ENCODE peak calls at places on chromosomes 12 and 14, in eight cellular contexts. E is keratinocyte, F is uterus, Y is dorsolateral prefrontal cortex, I is transverse colon, C is left ventricle myocardium inferior, M is vagina, J is A549. U is an unnamed sample.

GRCh38 chr12:124152733-124153132 is 142.2 kb upstream of the RFLNA start:
- DNase-seq in M (no peak), I (no peak), C (no peak), F (no peak), J (no peak), E (no peak), Y (no peak), U (no peak)

GRCh38 chr12:62922539-62922938 is 12.4 kb downstream of the PPM1H start:
- DNase-seq in Y (no peak), F (no peak), E (no peak), I (no peak), C (no peak), J (no peak), M (no peak), U (no peak)

GRCh38 chr14:100289916-100290606 is 16.2 kb downstream of the SLC25A29 start:
- DNase-seq in C (no peak), J (no peak), I (peak), M (no peak), F (no peak), E (no peak), Y (no peak), U (peak)

GRCh38 chr12:4807116-4807783 is 87.0 kb downstream of the GALNT8 start:
- DNase-seq in M (no peak), C (no peak), Y (no peak), J (no peak), E (no peak), I (no peak), F (no peak), U (no peak)

GRCh38 chr12:62977419-62977818 is 42.5 kb upstream of the PPM1H start:
- DNase-seq in J (no peak), Y (no peak), I (peak), C (no peak), E (no peak), M (no peak), F (no peak), U (no peak)

GRCh38 chr14:64637735-64638473 is 66.3 kb upstream of the PLEKHG3 start:
- DNase-seq in E (no peak), M (no peak), C (no peak), J (no peak), I (no peak), F (no peak), Y (no peak), U (no peak)

GRCh38 chr14:58752280-58752679 is 114.5 kb downstream of the DACT1 start:
- DNase-seq in E (no peak), I (no peak), F (no peak), M (no peak), Y (no peak), J (no peak), C (no peak), U (no peak)

GRCh38 chr12:132373967-132374820 is 44.8 kb upstream of the GALNT9 start:
- DNase-seq in C (peak), E (no peak), Y (peak), I (no peak), J (no peak), M (no peak), F (no peak), U (peak)

GRCh38 chr12:113318900-113319628 is 15.8 kb downstream of the SLC8B1 start:
- DNase-seq in Y (no peak), F (no peak), E (no peak), J (no peak), I (no peak), C (no peak), M (no peak), U (no peak)

GRCh38 chr12:104006929-104007328 is 41.3 kb downstream of the TDG start:
- DNase-seq in Y (no peak), C (no peak), M (no peak), F (no peak), J (peak), E (peak), I (no peak), U (no peak)

GRCh38 chr12:46944104-46944503 is 118.3 kb upstream of the SLC38A4 start:
- DNase-seq in Y (no peak), C (no peak), E (no peak), M (no peak), J (no peak), I (no peak), F (no peak), U (no peak)

GRCh38 chr12:11730299-11731041 is 81.0 kb downstream of the ETV6 start:
- DNase-seq in Y (no peak), I (peak), C (no peak), M (no peak), J (no peak), F (no peak), E (no peak), U (no peak)

GRCh38 chr12:90902596-90902995 is 52.4 kb downstream of the CCER1 start:
- DNase-seq in E (no peak), C (no peak), J (no peak), I (no peak), Y (no peak), M (no peak), F (no peak), U (no peak)

GRCh38 chr12:11707535-11707934 is 58.1 kb downstream of the ETV6 start:
- DNase-seq in C (peak), E (no peak), F (no peak), Y (no peak), I (peak), M (no peak), J (no peak), U (no peak)

GRCh38 chr14:99099051-99099787 is 172.8 kb downstream of the BCL11B start:
- DNase-seq in M (peak), J (no peak), I (no peak), C (no peak), F (no peak), E (no peak), Y (no peak), U (no peak)

GRCh38 chr14:100321473-100322137 is 1.5 kb upstream of the SLC25A47 start:
- DNase-seq in J (no peak), M (no peak), I (no peak), F (no peak), C (no peak), Y (no peak), E (no peak), U (no peak)

GRCh38 chr12:106684497-106684896 is 90.0 kb upstream of the RIC8B start:
- DNase-seq in F (no peak), E (no peak), Y (no peak), M (no peak), J (no peak), C (no peak), I (no peak), U (no peak)

GRCh38 chr12:25699454-25699853 is 146.4 kb upstream of the LMNTD1 start:
- DNase-seq in C (no peak), F (no peak), E (no peak), M (no peak), I (no peak), Y (no peak), J (no peak), U (no peak)

GRCh38 chr12:114687802-114688201 is 3.8 kb upstream of the TBX3 start:
- DNase-seq in C (no peak), Y (no peak), F (no peak), E (no peak), J (no peak), M (no peak), I (no peak), U (no peak)

GRCh38 chr14:47539065-47539464 is 136.3 kb downstream of the MDGA2 start:
- DNase-seq in I (no peak), C (no peak), E (no peak), J (no peak), Y (peak), M (no peak), F (no peak), U (no peak)

GRCh38 chr14:58428011-58428807 is 690 bp downstream of the KIAA0586 start:
- DNase-seq in J (peak), E (no peak), Y (no peak), I (peak), C (no peak), M (no peak), F (no peak), U (no peak)

GRCh38 chr14:31785574-31785973 is 224.4 kb downstream of the NUBPL start:
- DNase-seq in J (no peak), Y (no peak), E (no peak), I (no peak), F (no peak), C (no peak), M (no peak), U (no peak)

GRCh38 chr12:91109148-91109564 is 2.1 kb downstream of the LUM start:
- DNase-seq in E (no peak), I (peak), F (peak), Y (no peak), C (peak), J (no peak), M (no peak), U (peak)

GRCh38 chr12:31309279-31309678 is 16.7 kb downstream of the SINHCAF start:
- DNase-seq in C (no peak), M (no peak), I (no peak), Y (no peak), J (no peak), E (no peak), F (no peak), U (no peak)

GRCh38 chr14:68386446-68386845 is 406.4 kb downstream of the ZFP36L1 start:
- DNase-seq in Y (no peak), F (no peak), C (no peak), E (no peak), I (no peak), M (no peak), J (no peak), U (no peak)

GRCh38 chr14:77033622-77034521 is 5.4 kb upstream of the IRF2BPL start:
- DNase-seq in E (no peak), I (peak), Y (peak), F (peak), J (peak), M (no peak), C (peak), U (peak)

DNA sequence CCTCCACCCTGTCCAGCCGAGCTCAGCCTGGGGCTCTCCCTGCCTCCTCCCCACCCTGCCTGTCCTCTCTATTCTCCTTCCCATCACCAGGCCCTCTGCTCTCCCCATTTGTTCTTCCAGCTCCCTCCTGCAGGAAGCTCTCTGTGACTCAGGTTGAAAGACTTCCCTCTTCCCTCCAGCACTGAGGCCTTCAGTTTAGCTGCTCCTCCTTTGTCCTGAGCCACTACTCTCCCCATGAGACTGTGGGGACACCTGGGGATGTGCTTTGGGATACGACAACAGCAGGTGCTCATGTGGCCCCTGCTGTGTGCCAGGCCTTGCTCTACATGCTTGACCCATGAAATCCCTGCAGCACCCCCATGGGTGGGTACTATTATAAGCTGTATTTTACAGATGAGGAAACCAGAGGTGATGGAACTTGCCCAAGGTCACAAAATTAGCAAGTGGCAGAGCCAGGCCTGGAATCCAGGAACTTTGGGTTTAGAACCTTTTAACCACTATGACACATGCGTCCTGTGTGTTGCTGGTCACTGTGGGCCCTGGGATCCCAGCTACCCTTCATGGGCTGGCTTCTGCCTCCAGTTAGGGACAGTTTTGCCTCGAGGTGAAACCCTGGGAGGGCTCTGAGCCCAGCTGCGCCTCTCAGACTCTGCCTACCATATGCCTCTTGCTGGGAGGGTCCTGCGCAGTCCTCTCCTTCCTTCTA is 5.5 kb downstream of the KRT80 start:
- DNase-seq in J (no peak), M (no peak), F (no peak), I (no peak), Y (no peak), E (no peak), C (no peak), U (no peak)
- H3K27ac ChIP-seq in J (peak), M (peak), F (no peak), I (no peak), Y (no peak), E (peak), C (no peak), U (no peak)

GRCh38 chr12:95549392-95550084 is 1.7 kb downstream of the USP44 start:
- DNase-seq in J (no peak), F (no peak), E (no peak), I (peak), Y (no peak), M (no peak), C (no peak), U (no peak)
- H3K4me3 ChIP-seq in J (peak), F (peak), E (no peak), I (peak), Y (peak), M (peak), C (peak), U (peak)

GRCh38 chr14:52399886-52400599 is 85.9 kb downstream of the PTGER2 start:
- DNase-seq in Y (no peak), M (no peak), C (no peak), I (peak), E (no peak), J (no peak), F (peak), U (no peak)
- TF ChIP-seq CTCF in Y (no peak), M (no peak), C (no peak), I (no peak), E (no peak), J (no peak), F (peak), U (peak)

GRCh38 chr14:22796087-22796707 is 19.0 kb downstream of the SLC7A7 start:
- DNase-seq in F (no peak), I (no peak), Y (no peak), M (no peak), C (no peak), E (no peak), J (no peak), U (no peak)
- H3K27ac ChIP-seq in F (no peak), I (no peak), Y (no peak), M (no peak), C (no peak), E (no peak), J (peak), U (no peak)

DNA sequence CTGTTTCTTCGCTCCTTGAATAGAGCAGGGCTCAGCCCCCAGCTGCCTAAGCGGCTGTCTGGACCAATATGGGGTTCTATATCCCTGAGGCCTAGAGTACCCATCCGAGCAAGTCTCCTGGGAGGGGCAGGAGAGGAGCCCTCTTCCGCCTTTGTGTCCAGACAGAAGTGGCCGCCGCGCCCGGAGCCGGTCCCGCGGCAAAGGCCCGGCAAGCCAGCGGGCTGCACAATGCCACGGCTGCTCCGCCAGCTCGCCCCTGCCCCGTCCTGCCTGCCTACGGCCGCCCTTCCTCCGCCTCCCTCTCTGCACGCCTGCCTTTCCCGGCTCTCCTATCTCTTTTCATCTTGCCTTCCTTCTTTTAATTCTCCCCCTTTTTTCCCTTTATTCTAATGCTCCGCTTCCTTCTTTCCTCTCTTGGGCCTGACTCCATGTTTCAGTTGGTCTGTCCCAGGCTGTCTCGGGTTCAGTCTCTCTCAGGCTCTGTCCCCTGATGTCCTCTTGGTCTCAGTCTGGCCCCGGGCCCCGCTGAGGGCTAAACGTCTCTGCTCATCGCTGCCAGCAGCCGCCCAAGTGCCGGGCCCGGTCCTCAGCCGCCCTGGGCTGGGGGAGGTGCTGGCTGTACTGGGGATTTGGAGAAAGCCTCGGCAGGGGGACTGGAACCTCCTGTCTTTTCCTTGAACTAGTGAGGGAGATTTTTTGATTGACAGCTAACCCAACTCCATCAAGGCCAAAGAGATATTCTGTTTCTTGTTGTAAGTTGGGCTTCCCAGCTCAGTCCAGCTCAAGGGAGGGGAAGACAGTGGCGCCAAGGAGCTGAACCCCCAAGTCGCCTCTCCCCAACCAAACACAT is 2.4 kb upstream of the HOXC9 start:
- DNase-seq in C (no peak), I (no peak), Y (no peak), J (no peak), E (no peak), F (no peak), M (no peak), U (no peak)
- H3K4me3 ChIP-seq in C (no peak), I (no peak), Y (no peak), J (no peak), E (peak), F (no peak), M (no peak), U (no peak)

GRCh38 chr12:59077153-59077930 is 157.0 kb upstream of the LRIG3 start:
- DNase-seq in I (peak), F (no peak), E (no peak), J (no peak), M (no peak), C (no peak), Y (no peak), U (no peak)

GRCh38 chr12:59075141-59075540 is 154.8 kb upstream of the LRIG3 start:
- DNase-seq in E (no peak), J (no peak), Y (no peak), F (no peak), C (no peak), M (no peak), I (no peak), U (no peak)

GRCh38 chr12:59078027-59078426 is 157.7 kb upstream of the LRIG3 start:
- DNase-seq in F (no peak), I (no peak), J (no peak), E (no peak), C (no peak), M (no peak), Y (no peak), U (no peak)

GRCh38 chr12:59076611-59077010 is 156.3 kb upstream of the LRIG3 start:
- DNase-seq in C (no peak), F (no peak), J (no peak), E (no peak), Y (no peak), M (no peak), I (no peak), U (no peak)

GRCh38 chr12:59075968-59076367 is 155.7 kb upstream of the LRIG3 start:
- DNase-seq in I (no peak), F (no peak), J (no peak), Y (no peak), M (no peak), C (no peak), E (no peak), U (no peak)
- TF ChIP-seq CTCF in I (no peak), F (no peak), J (no peak), Y (no peak), M (no peak), C (no peak), E (no peak), U (no peak)

GRCh38 chr12:93766802-93767523 is 89.8 kb downstream of the CRADD start:
- DNase-seq in C (no peak), Y (no peak), J (peak), I (peak), F (peak), M (no peak), E (no peak), U (no peak)
- H3K27ac ChIP-seq in C (peak), Y (no peak), J (peak), I (peak), F (peak), M (peak), E (no peak), U (peak)

DNA sequence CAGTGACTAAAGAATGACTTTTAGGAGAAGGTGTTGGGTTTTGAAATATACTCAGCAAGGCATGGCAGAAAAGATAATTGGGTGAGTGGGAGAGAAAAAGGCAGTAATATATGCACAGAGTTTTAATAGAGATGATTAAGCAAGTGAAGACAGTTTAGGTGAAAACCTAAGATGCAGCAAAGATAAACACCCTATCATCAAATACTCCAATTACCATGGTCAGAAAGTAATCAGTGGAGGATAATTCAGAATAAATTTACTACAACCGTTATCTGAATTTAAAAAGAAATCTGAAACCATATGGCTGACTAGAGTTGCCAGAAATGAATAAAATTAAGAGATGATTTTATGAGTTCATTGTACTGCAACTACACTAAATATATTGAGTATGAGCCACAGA is 26.8 kb downstream of the NAA30 start:
- DNase-seq in I (no peak), Y (no peak), C (no peak), J (no peak), M (no peak), F (no peak), E (no peak), U (no peak)
- H3K4me3 ChIP-seq in I (no peak), Y (no peak), C (no peak), J (no peak), M (no peak), F (no peak), E (no peak), U (no peak)

DNA sequence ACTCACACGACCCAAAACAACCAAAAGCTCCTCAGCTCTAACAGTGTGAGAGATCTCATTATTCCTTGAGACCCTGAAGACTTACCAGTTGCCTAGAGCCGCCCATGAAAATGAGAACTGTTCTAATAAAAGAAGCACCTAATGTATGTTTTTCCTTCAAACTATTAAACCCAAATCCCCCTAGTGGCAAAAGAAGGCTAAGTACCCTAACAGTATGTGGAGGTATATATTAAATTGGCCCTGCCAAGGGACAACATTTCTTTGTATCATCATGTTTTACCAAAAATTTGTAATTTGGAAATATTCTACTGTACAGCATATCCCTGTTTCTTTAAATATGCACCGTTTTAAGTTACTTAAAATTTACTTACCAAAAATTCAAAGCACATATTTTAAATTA is 38.0 kb upstream of the PPFIA2 start:
- DNase-seq in E (no peak), F (no peak), Y (no peak), M (no peak), I (no peak), J (peak), C (no peak), U (no peak)
- TF ChIP-seq CTCF in E (no peak), F (no peak), Y (no peak), M (no peak), I (no peak), J (peak), C (no peak), U (peak)

GRCh38 chr12:122473543-122474323 is 27.0 kb downstream of the ZCCHC8 start:
- DNase-seq in J (no peak), F (peak), Y (no peak), I (no peak), C (no peak), E (no peak), M (no peak), U (no peak)
- H3K27ac ChIP-seq in J (no peak), F (peak), Y (no peak), I (no peak), C (no peak), E (peak), M (peak), U (no peak)